ENCODE peak calls at places on chromosomes 13 and 19, in five cellular contexts. G is GM20000, Y is nephron progenitor cell, D is progenitor cell of endocrine pancreas, Q is HFFc6. A is an unnamed sample.

GRCh38 chr19:41328157-41328817 is 18.3 kb downstream of the CCDC97 start:
- DNase-seq in G (peak; percentile 56), Y (no peak), D (no peak), Q (no peak), A (no peak)

GRCh38 chr19:49468746-49469447 is 5.1 kb upstream of the FLT3LG start:
- DNase-seq in G (peak; percentile 90), Y (peak; percentile 64), D (no peak), Q (no peak), A (no peak)

GRCh38 chr19:18701250-18701608 is 17.7 kb downstream of the CRTC1 start:
- DNase-seq in G (no peak), Y (no peak), D (no peak), Q (no peak), A (no peak)

GRCh38 chr13:59746291-59746962 is 417.3 kb downstream of the DIAPH3 start:
- DNase-seq in G (no peak), Y (no peak), D (no peak), Q (peak; percentile 66), A (no peak)

GRCh38 chr13:51935326-51936171 is 73.8 kb downstream of the CCDC70 start:
- DNase-seq in G (no peak), Y (peak; percentile 26), D (peak; percentile 20), Q (peak; percentile 3), A (no peak)

GRCh38 chr13:102598061-102598460 is 1.3 kb downstream of the TPP2 start:
- DNase-seq in G (no peak), Y (no peak), D (no peak), Q (no peak), A (no peak)

GRCh38 chr19:50794778-50795664 is 4.8 kb downstream of the ACP4 start:
- DNase-seq in G (no peak), Y (no peak), D (no peak), Q (no peak), A (no peak)

GRCh38 chr19:51127755-51128154 is 3.0 kb downstream of the SIGLEC9 start:
- DNase-seq in G (no peak), Y (no peak), D (no peak), Q (no peak), A (no peak)

GRCh38 chr13:111198979-111199378 is 83.9 kb downstream of the ARHGEF7 start:
- DNase-seq in G (no peak), Y (no peak), D (no peak), Q (no peak), A (no peak)

GRCh38 chr13:113207890-113208423 is 512 bp downstream of the PCID2 start:
- DNase-seq in G (peak; percentile 29), Y (no peak), D (peak; percentile 25), Q (peak; percentile 45), A (no peak)

DNA sequence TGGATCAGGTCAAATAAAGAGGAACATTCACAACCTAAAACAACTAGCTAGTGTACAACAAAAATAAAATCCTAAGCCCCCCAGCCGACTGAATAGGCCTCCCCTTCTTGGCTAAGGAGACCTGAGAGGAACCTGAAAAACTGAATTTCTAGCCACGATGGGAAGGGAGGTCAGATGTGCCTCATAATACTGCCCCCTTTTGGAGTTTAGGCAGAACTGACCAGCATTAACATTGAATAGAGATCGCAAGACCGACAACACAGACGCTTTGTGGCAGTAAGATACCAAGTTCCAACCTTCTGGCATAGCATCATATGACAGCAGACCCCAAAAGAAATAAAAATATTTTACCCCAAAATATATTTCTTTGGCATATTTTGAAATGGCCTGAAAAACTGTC is 15.9 kb downstream of the CBY2 start:
- DNase-seq in G (peak; percentile 69), Y (no peak), D (no peak), Q (peak; percentile 20), A (no peak)
- TF ChIP-seq CTCF in G (peak; percentile 41), Y (peak; percentile 77), D (peak; percentile 68), Q (peak; percentile 76), A (peak; percentile 59)

GRCh38 chr13:94073006-94073744 is 406.3 kb downstream of the DCT start:
- DNase-seq in G (no peak), Y (no peak), D (no peak), Q (peak; percentile 76), A (peak; percentile 44)
- TF ChIP-seq CTCF in G (no peak), Y (no peak), D (no peak), Q (no peak), A (no peak)

GRCh38 chr13:46961719-46962118 is 64.9 kb upstream of the HTR2A start:
- DNase-seq in G (peak; percentile 70), Y (no peak), D (no peak), Q (peak; percentile 71), A (no peak)

GRCh38 chr13:46963874-46964273 is 67.0 kb upstream of the HTR2A start:
- DNase-seq in G (no peak), Y (no peak), D (no peak), Q (no peak), A (no peak)

GRCh38 chr13:46964789-46965527 is 68.1 kb upstream of the HTR2A start:
- DNase-seq in G (no peak), Y (no peak), D (no peak), Q (peak; percentile 41), A (no peak)

DNA sequence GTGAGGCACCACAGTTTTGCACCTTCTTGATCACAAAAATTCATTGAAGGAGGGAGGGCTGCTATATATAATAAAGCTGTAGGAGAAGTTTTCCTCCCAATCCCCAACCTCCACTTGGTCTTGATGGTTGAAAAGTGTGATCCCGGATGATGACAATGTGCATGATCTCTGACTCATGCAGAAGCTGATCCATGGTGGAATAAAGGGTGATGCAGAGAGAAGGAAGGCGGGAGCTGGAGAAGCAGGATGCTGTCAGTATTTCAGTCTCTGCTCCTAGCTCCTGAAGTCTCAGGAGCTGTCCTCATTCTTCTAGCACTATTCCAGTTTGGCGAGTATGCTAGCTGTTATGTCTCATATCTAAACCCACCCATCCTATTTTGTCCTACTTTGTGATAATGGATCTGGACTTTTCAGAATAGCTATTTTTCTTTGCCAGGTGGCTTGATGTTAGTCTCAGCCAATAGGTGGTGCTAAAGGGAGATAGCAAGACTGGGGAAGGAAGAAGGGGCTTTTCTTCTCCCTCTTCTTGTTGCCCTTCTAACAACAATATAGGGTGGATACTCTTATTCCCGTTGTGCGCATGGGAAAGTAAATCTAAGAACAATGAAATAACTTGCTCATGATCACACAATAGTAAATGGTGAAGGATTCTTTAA is 65.6 kb upstream of the HTR2A start:
- DNase-seq in G (peak; percentile 28), Y (no peak), D (no peak), Q (peak; percentile 28), A (no peak)
- TF ChIP-seq CTCF in G (peak; percentile 51), Y (peak; percentile 43), D (peak; percentile 54), Q (peak; percentile 65), A (peak; percentile 18)

DNA sequence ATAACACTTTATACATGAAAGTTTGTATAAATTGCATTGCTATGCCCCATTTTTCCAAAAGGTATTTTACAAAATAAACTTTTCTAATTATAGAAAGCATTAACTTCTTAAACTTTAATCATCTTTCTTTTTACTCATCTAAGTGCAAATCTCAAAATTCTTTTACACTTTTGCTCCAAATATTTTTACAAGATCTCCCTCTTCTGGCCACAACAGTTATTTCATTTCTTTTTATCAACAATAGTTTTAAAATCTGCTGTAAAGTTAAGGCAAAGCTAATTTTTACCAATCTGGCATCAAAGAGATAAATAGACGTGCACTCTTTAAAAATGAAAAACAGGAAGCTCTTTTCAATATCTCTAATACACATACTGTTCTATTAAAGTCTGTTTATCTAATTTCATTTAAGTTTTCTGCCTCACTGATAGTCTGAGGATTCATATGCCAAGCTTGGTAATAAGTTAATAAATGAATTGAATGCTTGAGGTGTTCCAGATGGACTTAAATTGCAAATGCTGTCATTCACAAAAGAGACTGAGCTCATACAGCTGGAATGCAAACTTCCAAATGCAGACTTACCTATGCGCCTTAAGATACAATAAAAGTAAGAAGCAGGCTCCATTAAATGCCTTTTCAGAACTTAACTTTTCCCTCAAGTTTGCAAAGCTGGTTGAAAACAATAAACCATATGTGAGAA is 583.0 kb upstream of the ATXN8OS start:
- DNase-seq in G (no peak), Y (no peak), D (no peak), Q (no peak), A (no peak)
- TF ChIP-seq CTCF in G (no peak), Y (peak; percentile 25), D (peak; percentile 67), Q (peak; percentile 56), A (no peak)

DNA sequence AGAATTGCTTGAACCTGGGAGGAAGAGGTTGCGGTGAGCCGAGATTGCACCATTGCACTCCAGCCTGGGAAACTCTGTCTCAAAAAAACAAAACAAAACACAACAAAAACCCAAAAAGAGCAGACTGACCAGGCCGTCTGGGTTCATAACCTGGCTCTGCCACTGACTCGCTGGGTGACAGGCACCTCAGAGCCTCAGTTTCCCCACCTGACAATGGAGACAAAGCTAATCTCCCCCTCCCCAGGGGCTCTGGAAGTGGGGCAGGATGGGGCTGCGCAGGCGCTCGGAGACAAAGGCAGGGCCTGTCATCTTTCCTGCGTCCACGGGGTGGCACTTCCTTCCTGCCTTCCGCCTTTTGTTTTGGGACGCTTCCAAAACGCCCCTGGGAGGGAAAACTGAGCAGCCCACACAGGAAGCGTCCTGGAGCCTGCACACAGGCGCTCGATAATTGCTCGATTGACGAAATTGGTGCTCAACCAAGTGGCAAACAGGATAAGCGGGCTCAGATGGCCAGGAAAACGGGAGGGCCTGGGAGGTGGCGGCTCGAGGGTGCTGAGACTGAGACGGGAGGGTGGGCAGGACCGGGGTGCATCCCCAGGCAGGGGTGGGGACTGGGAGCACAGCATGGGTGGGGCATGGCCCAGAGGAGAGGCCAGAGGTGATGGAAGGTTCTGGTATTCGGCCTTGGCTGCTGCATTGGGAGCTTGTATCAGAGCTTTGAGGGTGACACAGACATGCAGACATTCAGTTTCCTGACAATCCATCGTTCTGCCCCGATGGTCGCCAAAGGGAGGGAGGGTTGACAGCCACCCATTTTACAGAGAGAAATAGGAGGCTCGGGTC is 17.8 kb downstream of the SPC24 start:
- DNase-seq in G (peak; percentile 71), Y (peak; percentile 73), D (peak; percentile 42), Q (peak; percentile 93), A (peak; percentile 87)
- TF ChIP-seq CTCF in G (peak; percentile 31), Y (peak; percentile 60), D (peak; percentile 59), Q (peak; percentile 90), A (peak; percentile 82)

GRCh38 chr13:20489185-20489820 is 36.4 kb downstream of the CRYL1 start:
- DNase-seq in G (peak; percentile 38), Y (no peak), D (no peak), Q (no peak), A (no peak)
- TF ChIP-seq CTCF in G (peak; percentile 39), Y (no peak), D (no peak), Q (peak; percentile 72), A (no peak)

GRCh38 chr19:45574526-45574925 is 10.1 kb downstream of the OPA3 start:
- DNase-seq in G (no peak), Y (no peak), D (no peak), Q (no peak), A (no peak)
- TF ChIP-seq CTCF in G (no peak), Y (no peak), D (no peak), Q (no peak), A (no peak)

A was measured in AG09319.